ENCODE peak calls at places on chromosomes 12 and 14, in five cellular contexts. F is endothelial cell of umbilical vein, I is fibroblast of lung, V is H1, T is GM23338. Y is an unnamed sample.

GRCh38 chr12:124872068-124872719 is 8.5 kb upstream of the SCARB1 start:
- DNase-seq in F (no peak), I (no peak), V (no peak), T (no peak), Y (no peak)

GRCh38 chr14:69900603-69901002 is 21.4 kb downstream of the SMOC1 start:
- DNase-seq in F (no peak), I (no peak), V (no peak), T (no peak), Y (no peak)

GRCh38 chr12:22286569-22286968 is 47.9 kb downstream of the ST8SIA1 start:
- DNase-seq in F (no peak), I (peak; percentile 100), V (no peak), T (no peak), Y (no peak)

GRCh38 chr12:121156365-121156764 is 23.7 kb downstream of the P2RX7 start:
- DNase-seq in F (no peak), I (no peak), V (no peak), T (no peak), Y (no peak)

GRCh38 chr14:54676822-54677708 is 110.1 kb downstream of the SAMD4A start:
- DNase-seq in F (peak; percentile 96), I (peak; percentile 99), V (no peak), T (peak; percentile 92), Y (peak; percentile 50)

GRCh38 chr12:45234134-45234865 is 18.4 kb downstream of the ANO6 start:
- DNase-seq in F (peak; percentile 98), I (peak; percentile 98), V (no peak), T (peak; percentile 90), Y (peak; percentile 97)

GRCh38 chr12:43776498-43776897 is 17.7 kb downstream of the IRAK4 start:
- DNase-seq in F (peak; percentile 18), I (peak; percentile 13), V (no peak), T (peak; percentile 71), Y (no peak)

GRCh38 chr14:105485720-105486332 is 860 bp upstream of the CRIP1 start:
- DNase-seq in F (peak; percentile 33), I (no peak), V (peak; percentile 83), T (peak; percentile 92), Y (peak; percentile 31)

GRCh38 chr14:64444984-64445845 is 20.1 kb upstream of the AKAP5 start:
- DNase-seq in F (peak; percentile 84), I (peak; percentile 90), V (no peak), T (no peak), Y (no peak)

GRCh38 chr14:68335312-68335711 is 457.6 kb downstream of the ZFP36L1 start:
- DNase-seq in F (no peak), I (no peak), V (no peak), T (no peak), Y (no peak)

GRCh38 chr14:101709533-101709881 is 52.0 kb upstream of the PPP2R5C start:
- DNase-seq in F (no peak), I (no peak), V (no peak), T (no peak), Y (no peak)

GRCh38 chr12:49899286-49899843 is 4.3 kb downstream of the FAIM2 start:
- DNase-seq in F (no peak), I (no peak), V (no peak), T (no peak), Y (no peak)

GRCh38 chr12:114395755-114396152 is 10.2 kb downstream of the TBX5 start:
- DNase-seq in F (no peak), I (no peak), V (no peak), T (peak; percentile 44), Y (no peak)

GRCh38 chr14:59240356-59240755 is 51.9 kb downstream of the DAAM1 start:
- DNase-seq in F (no peak), I (no peak), V (no peak), T (no peak), Y (no peak)
- H4K20me1 ChIP-seq in F (no peaks in the 10 kb centered on the region), I (no peaks in the 10 kb centered on the region), V (peaks cover 2% of the 10 kb centered on the region), T (no peaks in the 10 kb centered on the region), Y (no peaks in the 10 kb centered on the region)

GRCh38 chr12:57765698-57766463 is 997 bp downstream of the CYP27B1 start:
- DNase-seq in F (no peak), I (no peak), V (no peak), T (peak; percentile 36), Y (peak; percentile 25)
- TF ChIP-seq EZH2 in F (peak; percentile 94), I (peak; percentile 71), V (peak; percentile 52), T (peak; percentile 84), Y (no peak)

GRCh38 chr12:104630230-104630670 is 173.5 kb downstream of the CHST11 start:
- DNase-seq in F (no peak), I (no peak), V (no peak), T (peak; percentile 28), Y (no peak)

GRCh38 chr12:104626069-104626690 is 169.4 kb downstream of the CHST11 start:
- DNase-seq in F (no peak), I (peak; percentile 46), V (no peak), T (no peak), Y (no peak)

GRCh38 chr12:104628338-104629135 is 171.8 kb downstream of the CHST11 start:
- DNase-seq in F (no peak), I (no peak), V (no peak), T (no peak), Y (no peak)

GRCh38 chr12:104627975-104628322 is 171.2 kb downstream of the CHST11 start:
- DNase-seq in F (no peak), I (no peak), V (no peak), T (no peak), Y (no peak)

GRCh38 chr12:104627231-104627974 is 170.7 kb downstream of the CHST11 start:
- DNase-seq in F (no peak), I (no peak), V (no peak), T (no peak), Y (no peak)
- H4K20me1 ChIP-seq in F (no peaks in the 10 kb centered on the region), I (no peaks in the 10 kb centered on the region), V (no peaks in the 10 kb centered on the region), T (no peaks in the 10 kb centered on the region), Y (peaks cover 10% of the 10 kb centered on the region)

DNA sequence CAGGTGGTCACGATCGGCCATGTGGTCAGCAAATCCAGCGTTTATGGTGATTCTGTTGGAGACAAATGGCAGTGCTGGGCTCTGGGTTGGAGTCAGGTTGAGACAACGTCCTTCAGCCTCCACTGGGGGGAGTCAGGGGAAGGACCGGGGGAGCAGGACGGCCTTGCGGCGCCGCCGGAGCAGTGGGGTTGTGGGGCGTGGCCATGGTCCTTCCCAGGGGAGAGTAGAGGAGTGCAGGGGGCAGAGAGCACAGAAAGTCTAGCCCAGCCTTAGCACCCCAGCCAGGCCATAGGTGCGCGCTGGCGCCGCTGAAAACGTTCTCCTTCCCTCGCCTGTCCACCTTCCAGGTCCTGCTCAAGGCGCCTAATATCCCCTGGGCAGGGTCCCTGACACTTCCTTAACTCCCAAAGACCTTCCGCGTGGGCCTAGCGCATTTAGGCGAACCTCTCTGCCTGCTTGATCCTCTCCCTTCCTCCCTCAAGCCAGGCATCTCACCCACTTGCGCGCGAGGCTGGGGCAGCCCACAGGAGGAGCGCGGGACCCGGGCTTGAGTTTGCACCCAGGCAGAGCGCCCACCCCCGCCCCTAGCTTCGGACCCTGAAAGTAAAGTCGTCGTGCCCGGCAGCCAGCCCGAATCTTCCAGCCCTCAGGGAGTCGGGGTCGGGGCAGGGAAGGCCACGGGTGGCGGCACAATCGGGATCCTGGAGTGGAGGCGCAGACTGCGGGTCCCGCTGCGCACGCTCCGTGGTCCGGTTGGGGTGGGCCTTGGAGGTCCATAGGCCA is 3.1 kb upstream of the KIF26A start:
- DNase-seq in F (peak; percentile 29), I (peak; percentile 6), V (peak; percentile 83), T (peak; percentile 91), Y (no peak)
- TF ChIP-seq EZH2 in F (peak; percentile 1), I (no peak), V (no peak), T (no peak), Y (no peak)

GRCh38 chr14:56125772-56126411 is 7.7 kb downstream of the PELI2 start:
- DNase-seq in F (no peak), I (peak; percentile 15), V (no peak), T (no peak), Y (no peak)
- H4K20me1 ChIP-seq in F (no peaks in the 10 kb centered on the region), I (no peaks in the 10 kb centered on the region), V (peaks cover 2% of the 10 kb centered on the region), T (peaks cover 24% of the 10 kb centered on the region), Y (no peaks in the 10 kb centered on the region)

DNA sequence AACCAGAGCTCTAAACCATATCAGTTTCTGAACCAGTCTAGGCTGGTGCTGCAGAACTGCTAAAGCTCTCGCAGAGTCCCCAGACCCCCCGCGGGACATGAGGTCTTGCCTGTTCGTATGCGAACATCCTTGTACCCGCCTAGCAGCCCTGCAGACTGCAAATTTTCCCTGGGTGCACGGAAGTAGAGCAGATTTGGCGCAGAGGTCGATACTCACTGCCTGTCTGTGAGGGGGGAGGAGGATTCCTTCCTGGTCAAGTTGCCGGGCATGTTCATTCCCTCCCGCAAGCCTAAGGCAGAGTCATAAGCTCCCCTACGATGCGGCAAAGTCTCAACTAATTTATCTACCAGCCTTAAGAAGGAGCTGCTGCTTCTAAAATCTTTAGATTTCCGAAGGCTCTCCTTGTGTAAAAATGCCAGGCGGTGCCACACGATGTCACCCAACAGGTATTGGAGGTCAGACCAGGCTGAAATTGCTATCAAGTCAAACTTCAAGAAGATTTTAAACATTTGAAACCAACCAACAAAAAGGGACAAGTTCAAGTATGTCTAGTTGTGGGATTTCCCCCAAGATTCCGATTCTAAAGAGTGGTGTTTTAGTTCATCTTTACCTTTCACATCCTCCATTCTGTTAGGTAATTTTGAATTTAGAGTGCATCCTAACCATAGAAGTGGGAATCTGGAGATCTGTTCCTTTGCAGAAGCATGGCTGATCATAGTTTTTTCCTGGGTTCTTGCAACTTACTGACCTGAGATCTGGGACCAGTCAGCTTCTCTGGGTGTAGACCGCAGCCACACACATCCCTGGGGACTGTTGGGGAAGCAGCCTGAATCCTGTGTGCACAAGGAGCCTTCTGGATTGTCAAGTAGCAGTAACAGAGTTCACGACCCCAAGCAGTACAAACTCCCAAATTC is 1.6 kb upstream of the PAX9 start:
- DNase-seq in F (no peak), I (no peak), V (peak; percentile 61), T (peak; percentile 62), Y (no peak)
- TF ChIP-seq EZH2 in F (peak; percentile 35), I (peak; percentile 73), V (peak; percentile 76), T (peak; percentile 91), Y (no peak)

GRCh38 chr14:99566390-99567354 is 37.3 kb downstream of the CCDC85C start:
- DNase-seq in F (no peak), I (no peak), V (no peak), T (no peak), Y (no peak)
- H4K20me1 ChIP-seq in F (no peaks in the 10 kb centered on the region), I (no peaks in the 10 kb centered on the region), V (peaks cover 10% of the 10 kb centered on the region), T (peaks cover 6% of the 10 kb centered on the region), Y (no peaks in the 10 kb centered on the region)

DNA sequence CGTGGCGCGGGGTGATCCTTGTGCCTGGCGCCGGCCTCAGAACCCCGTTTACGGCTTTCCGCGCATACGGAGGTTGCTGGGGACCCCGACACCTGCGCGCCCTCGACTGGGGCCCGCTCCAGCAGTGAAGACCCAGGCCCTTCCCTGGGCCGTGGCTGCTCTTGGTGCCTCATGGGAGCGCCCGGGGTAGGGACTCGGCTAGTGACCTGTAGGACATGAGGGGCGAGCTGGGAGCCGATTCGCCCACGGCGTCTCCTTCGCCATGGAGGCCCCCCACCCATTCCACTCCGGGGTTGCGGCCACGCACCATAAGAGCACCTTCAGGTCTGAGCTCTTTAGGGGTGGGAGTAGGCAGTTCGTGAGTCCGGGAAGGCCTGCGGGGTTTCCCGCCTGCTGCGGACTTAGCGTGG is 14.2 kb upstream of the PAX9 start:
- DNase-seq in F (no peak), I (no peak), V (no peak), T (peak; percentile 47), Y (no peak)
- TF ChIP-seq EZH2 in F (no peak), I (no peak), V (peak; percentile 85), T (no peak), Y (no peak)

GRCh38 chr12:105240233-105240632 is 4.3 kb upstream of the APPL2 start:
- DNase-seq in F (no peak), I (no peak), V (no peak), T (no peak), Y (no peak)
- H4K20me1 ChIP-seq in F (no peaks in the 10 kb centered on the region), I (no peaks in the 10 kb centered on the region), V (no peaks in the 10 kb centered on the region), T (no peaks in the 10 kb centered on the region), Y (no peaks in the 10 kb centered on the region)

Y was measured in PC-9.